ENCODE peak calls at places on chromosome 22, in six cellular contexts. G, B, Y, U, P and K are unnamed samples.

GRCh38 chr22:22721681-22722309 is 77.4 kb downstream of the GGTLC2 start:
- DNase-seq in G (no peak), B (no peak), Y (no peak), U (no peak), P (no peak), K (peak; percentile 73)

GRCh38 chr22:17781319-17782031 is 7.2 kb upstream of the BID start:
- DNase-seq in G (no peak), B (no peak), Y (no peak), U (peak; percentile 82), P (no peak), K (no peak)

GRCh38 chr22:17303840-17304779 is 65.2 kb upstream of the CECR2 start:
- DNase-seq in G (no peak), B (no peak), Y (no peak), U (peak; percentile 70), P (no peak), K (no peak)

GRCh38 chr22:46679711-46680269 is 58.3 kb downstream of the CERK start:
- DNase-seq in G (no peak), B (no peak), Y (no peak), U (no peak), P (no peak), K (no peak)

GRCh38 chr22:24489011-24489410 is 6.1 kb upstream of the UPB1 start:
- DNase-seq in G (no peak), B (no peak), Y (no peak), U (no peak), P (no peak), K (no peak)

GRCh38 chr22:46046299-46046685 is 69.3 kb upstream of the WNT7B start:
- DNase-seq in G (peak; percentile 7), B (no peak), Y (no peak), U (no peak), P (no peak), K (peak; percentile 38)

GRCh38 chr22:22687638-22688500 is 43.5 kb downstream of the GGTLC2 start:
- DNase-seq in G (no peak), B (no peak), Y (peak; percentile 63), U (peak; percentile 55), P (peak; percentile 33), K (no peak)

GRCh38 chr22:45931042-45931441 is 45.9 kb downstream of the WNT7B start:
- DNase-seq in G (no peak), B (no peak), Y (no peak), U (no peak), P (no peak), K (no peak)

GRCh38 chr22:35839811-35840739 is 122.4 kb downstream of the APOL5 start:
- DNase-seq in G (peak; percentile 58), B (peak; percentile 92), Y (peak; percentile 96), U (peak; percentile 79), P (peak; percentile 84), K (peak; percentile 84)

GRCh38 chr22:23270798-23271596 is 90.7 kb downstream of the BCR start:
- DNase-seq in G (no peak), B (no peak), Y (no peak), U (no peak), P (no peak), K (no peak)

GRCh38 chr22:23696326-23696851 is 5.6 kb downstream of the RGL4 start:
- DNase-seq in G (no peak), B (peak; percentile 48), Y (no peak), U (no peak), P (no peak), K (peak; percentile 66)

GRCh38 chr22:46737976-46738641 is at the start of gene CERK:
- DNase-seq in G (no peak), B (peak; percentile 90), Y (peak; percentile 61), U (peak; percentile 75), P (no peak), K (peak; percentile 75)

GRCh38 chr22:42947211-42947990 is 67.5 kb downstream of the PACSIN2 start:
- DNase-seq in G (no peak), B (peak; percentile 69), Y (no peak), U (no peak), P (no peak), K (no peak)

GRCh38 chr22:42944409-42944808 is 70.5 kb downstream of the PACSIN2 start:
- DNase-seq in G (no peak), B (no peak), Y (no peak), U (no peak), P (no peak), K (no peak)

GRCh38 chr22:42945027-42945426 is 69.9 kb downstream of the PACSIN2 start:
- DNase-seq in G (no peak), B (no peak), Y (no peak), U (no peak), P (no peak), K (no peak)

GRCh38 chr22:42946551-42947198 is 68.3 kb downstream of the PACSIN2 start:
- DNase-seq in G (no peak), B (no peak), Y (no peak), U (no peak), P (no peak), K (no peak)

GRCh38 chr22:42945736-42946135 is 69.2 kb downstream of the PACSIN2 start:
- DNase-seq in G (no peak), B (no peak), Y (peak; percentile 53), U (no peak), P (no peak), K (no peak)
- H3K27ac ChIP-seq in G (peak overlapping the region; percentile 98), B (peak overlapping the region; percentile 52), Y (peak overlapping the region; percentile 24), U (no peak overlapping the region), P (peak overlapping the region; percentile 13), K (peak overlapping the region; percentile 41)

DNA sequence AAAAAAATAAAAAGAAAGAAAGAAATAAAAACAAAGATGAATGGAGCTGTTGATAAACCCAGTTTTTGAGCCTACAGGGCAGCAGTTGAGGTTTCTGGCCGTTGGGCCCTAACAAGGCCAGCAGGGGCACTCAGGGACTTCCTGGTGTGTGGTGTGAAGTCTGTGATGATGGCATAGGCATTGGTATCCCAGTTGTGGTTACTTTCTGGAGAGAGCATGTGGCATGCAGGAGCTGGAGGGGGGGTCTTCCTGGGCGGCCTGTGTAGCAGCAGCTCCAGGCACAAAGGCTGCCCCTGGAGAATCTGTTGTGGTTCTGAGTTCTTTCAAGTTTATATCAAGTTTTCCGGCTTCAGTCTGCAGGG is 2.0 kb upstream of the TXNRD2 start:
- DNase-seq in G (no peak), B (no peak), Y (peak; percentile 49), U (peak; percentile 14), P (no peak), K (peak; percentile 48)
- TF ChIP-seq CTCF in G (no peak), B (no peak), Y (no peak), U (no peak), P (no peak), K (no peak)

DNA sequence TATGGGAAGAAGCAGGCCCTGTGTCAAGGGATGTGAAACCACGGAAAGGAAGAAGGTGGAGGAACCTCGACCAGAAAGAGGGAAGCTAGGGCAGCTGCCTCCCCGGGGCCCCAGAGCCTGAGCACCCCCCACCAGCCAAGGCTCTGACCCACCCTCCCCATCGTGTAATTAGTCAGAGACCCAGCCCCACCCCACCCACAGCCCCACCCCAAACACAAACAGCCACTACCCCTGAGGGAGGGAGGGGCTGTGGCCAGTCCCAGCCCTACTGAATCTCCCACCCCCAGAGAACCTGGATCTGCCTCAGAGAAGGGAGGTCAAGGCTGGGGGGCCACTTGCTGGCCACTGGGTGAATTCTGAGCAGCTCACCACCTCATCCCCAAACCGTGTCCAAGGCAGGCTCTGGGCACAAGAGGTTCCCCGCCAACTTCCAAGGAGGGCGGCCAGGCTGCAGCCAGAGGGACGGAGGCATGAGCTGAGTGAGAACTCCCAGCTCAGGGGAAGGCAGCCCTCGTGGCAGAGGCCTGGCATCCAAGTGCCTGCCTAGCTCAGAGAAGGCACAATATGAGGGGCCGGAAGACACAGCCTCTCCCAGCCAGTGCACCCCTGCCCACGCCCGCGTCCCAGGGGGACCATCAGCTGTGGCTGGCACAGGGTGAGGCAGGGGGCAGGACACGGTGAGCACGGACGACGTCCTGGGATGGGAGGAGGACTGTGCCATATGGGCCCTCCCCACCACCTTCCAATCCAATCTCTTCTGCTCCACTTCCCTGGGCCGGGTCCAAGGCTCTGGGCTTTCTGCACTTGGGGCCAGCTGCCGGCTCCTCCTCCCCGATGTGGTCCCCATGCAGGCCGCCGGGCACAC is 2.7 kb downstream of the PLXNB2 start:
- DNase-seq in G (no peak), B (no peak), Y (no peak), U (no peak), P (no peak), K (peak; percentile 75)
- H3K4me3 ChIP-seq in G (peak overlapping the region; percentile 95), B (no peak overlapping the region), Y (no peak overlapping the region), U (no peak overlapping the region), P (peak overlapping the region; percentile 60), K (peak overlapping the region; percentile 87)

DNA sequence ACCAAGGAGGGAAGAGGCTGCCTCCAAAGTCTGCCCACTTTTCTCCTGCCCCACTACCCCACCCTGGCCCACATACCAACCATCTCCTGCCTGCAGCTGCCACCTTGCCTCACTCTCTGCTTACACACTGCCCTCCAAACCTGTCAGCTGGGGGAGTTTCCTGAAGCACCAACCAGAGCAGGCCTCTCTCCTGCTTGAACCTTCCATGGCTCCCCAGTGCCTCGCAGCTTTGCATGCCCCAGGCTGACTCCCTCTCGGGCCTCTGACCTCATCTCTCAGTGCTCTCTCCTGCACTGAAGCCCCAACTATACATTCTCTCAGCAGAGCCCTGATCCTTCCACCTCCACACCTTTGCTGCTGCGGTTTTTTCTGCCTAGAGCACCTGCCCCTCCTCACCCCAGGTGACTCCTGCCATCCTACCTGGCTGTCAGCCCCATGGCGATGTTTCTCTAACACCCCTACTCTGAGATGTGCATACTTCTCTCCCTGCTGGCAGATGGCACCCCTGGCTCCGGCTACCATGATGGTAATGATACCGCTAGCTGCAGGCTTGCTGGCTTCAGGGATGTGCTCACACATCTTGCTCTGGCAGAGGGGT is 43.5 kb downstream of the MN1 start:
- DNase-seq in G (no peak), B (no peak), Y (no peak), U (no peak), P (no peak), K (peak; percentile 14)
- H3K27ac ChIP-seq in G (peak overlapping the region; percentile 88), B (no peak overlapping the region), Y (no peak overlapping the region), U (no peak overlapping the region), P (no peak overlapping the region), K (no peak overlapping the region)

GRCh38 chr22:21447694-21448402 is 19.3 kb upstream of the TMEM191C start:
- DNase-seq in G (no peak), B (no peak), Y (peak; percentile 64), U (no peak), P (no peak), K (peak; percentile 38)
- TF ChIP-seq CTCF in G (no peak), B (no peak), Y (peak; percentile 62), U (peak; percentile 14), P (peak; percentile 56), K (no peak)

DNA sequence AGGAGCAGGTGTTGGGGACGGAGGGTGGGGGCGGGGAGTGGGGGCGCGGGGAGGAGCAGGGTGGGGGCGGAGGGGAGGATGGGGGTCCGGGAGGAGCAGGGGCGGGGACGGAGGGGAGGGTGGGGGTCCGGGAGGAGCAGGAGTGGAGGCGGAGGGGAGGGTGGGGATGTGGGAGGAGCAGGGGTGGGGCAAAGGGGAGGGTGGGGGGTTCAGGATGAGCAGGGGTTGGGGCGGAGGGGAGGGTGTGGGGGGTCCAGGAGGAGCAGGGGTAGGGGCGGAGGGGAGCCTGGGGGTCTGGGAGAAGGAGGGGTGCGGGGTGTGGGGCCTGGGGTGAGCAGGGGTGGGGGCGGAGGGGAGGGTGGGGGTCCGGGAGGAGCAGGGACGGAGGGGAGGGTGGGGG is 17.1 kb downstream of the CRELD2 start:
- DNase-seq in G (no peak), B (no peak), Y (peak; percentile 46), U (no peak), P (no peak), K (no peak)
- H3K4me3 ChIP-seq in G (peak overlapping the region; percentile 72), B (no peak overlapping the region), Y (no peak overlapping the region), U (no peak overlapping the region), P (no peak overlapping the region), K (peak overlapping the region; percentile 66)